ENCODE peak calls at places on chromosomes 11 and 22, in four cellular contexts. X is K562, H is GM12878, Y is H1. K is an unnamed sample.

GRCh38 chr11:119248750-119249670 is 42.9 kb downstream of the CBL start:
- DNase-seq in Y (no peak), X (no peak), H (no peak), K (no peak)

GRCh38 chr11:108501396-108501795 is 3.2 kb upstream of the POGLUT3 start:
- DNase-seq in X (no peak), H (no peak), Y (no peak), K (no peak)

GRCh38 chr22:41442240-41442792 is 4.3 kb downstream of the TOB2 start:
- DNase-seq in X (no peak), Y (no peak), H (no peak), K (no peak)

GRCh38 chr11:17012712-17013547 is 1.3 kb downstream of the PLEKHA7 start:
- DNase-seq in Y (no peak), X (no peak), H (no peak), K (peak)

GRCh38 chr11:102608699-102609098 is 16.4 kb downstream of the MMP20 start:
- DNase-seq in X (no peak), Y (no peak), H (no peak), K (no peak)

GRCh38 chr22:36457688-36458450 is 23.6 kb downstream of the TXN2 start:
- DNase-seq in X (no peak), Y (no peak), H (no peak), K (no peak)

GRCh38 chr11:45285931-45286632 is at the start of gene SYT13:
- DNase-seq in X (no peak), H (no peak), Y (peak), K (no peak)

GRCh38 chr11:61765550-61766253 is 13.3 kb downstream of the MYRF start:
- DNase-seq in X (no peak), Y (no peak), H (no peak), K (no peak)

GRCh38 chr11:67252831-67253239 is 13.4 kb upstream of the GRK2 start:
- DNase-seq in X (no peak), Y (no peak), H (no peak), K (no peak)

GRCh38 chr11:134372961-134373360 is 39.1 kb downstream of the B3GAT1 start:
- DNase-seq in X (no peak), Y (no peak), H (no peak), K (no peak)

GRCh38 chr11:113213549-113213948 is 100.8 kb upstream of the TTC12 start:
- DNase-seq in X (no peak), H (no peak), Y (no peak), K (no peak)

GRCh38 chr11:44279483-44279882 is 30.5 kb downstream of the ALX4 start:
- DNase-seq in X (no peak), H (no peak), Y (no peak), K (no peak)

GRCh38 chr11:118544010-118544646 is 13.1 kb downstream of the TMEM25 start:
- DNase-seq in X (no peak), Y (no peak), H (no peak), K (no peak)

GRCh38 chr11:59939482-59939881 is 1.2 kb downstream of the OOSP1 start:
- DNase-seq in Y (no peak), X (no peak), H (no peak), K (no peak)

GRCh38 chr11:72766152-72766902 is 14.1 kb upstream of the ARAP1 start:
- DNase-seq in Y (no peak), X (no peak), H (no peak), K (peak)

GRCh38 chr11:102196816-102197215 is 86.6 kb downstream of the YAP1 start:
- DNase-seq in H (no peak), X (no peak), Y (no peak), K (no peak)

GRCh38 chr11:119874660-119875238 is 145.7 kb upstream of the NECTIN1 start:
- DNase-seq in H (no peak), X (no peak), Y (no peak), K (no peak)

GRCh38 chr11:45924036-45924915 is 1.8 kb downstream of the LARGE2 start:
- DNase-seq in X (no peak), H (no peak), Y (no peak), K (no peak)

GRCh38 chr22:42026705-42027104 is 28.1 kb downstream of the WBP2NL start:
- DNase-seq in Y (no peak), H (no peak), X (no peak), K (no peak)

GRCh38 chr22:26885441-26886261 is 228.3 kb downstream of the MIAT start:
- DNase-seq in X (no peak), H (no peak), Y (no peak), K (no peak)

GRCh38 chr11:22510010-22510409 is 115.6 kb downstream of the FANCF start:
- DNase-seq in Y (no peak), H (no peak), X (no peak), K (no peak)

GRCh38 chr22:49877642-49878041 is 24.0 kb downstream of the ZBED4 start:
- DNase-seq in H (no peak), X (no peak), Y (no peak), K (no peak)

GRCh38 chr11:113884361-113884836 is 9.0 kb upstream of the USP28 start:
- DNase-seq in H (no peak), X (no peak), Y (no peak), K (peak)

GRCh38 chr22:18146389-18146753 is 3.6 kb upstream of the USP18 start:
- DNase-seq in X (no peak), Y (no peak), H (no peak), K (no peak)

GRCh38 chr11:40293655-40294342 is 1165.7 kb downstream of the LRRC4C start:
- DNase-seq in Y (peak), X (peak), H (peak), K (peak)

GRCh38 chr11:74546752-74547151 is 45.6 kb upstream of the POLD3 start:
- DNase-seq in Y (no peak), H (no peak), X (no peak), K (peak)

GRCh38 chr11:69010964-69011623 is 2.0 kb downstream of the MRGPRF start:
- DNase-seq in H (no peak), Y (peak), X (peak), K (no peak)

GRCh38 chr11:57913713-57914704 is 109.7 kb upstream of the OR9Q1 start:
- DNase-seq in Y (no peak), H (no peak), X (peak), K (no peak)

GRCh38 chr11:67270256-67271211 is 4.3 kb downstream of the GRK2 start:
- DNase-seq in Y (no peak), X (no peak), H (no peak), K (no peak)

GRCh38 chr11:73478737-73479347 is 102.6 kb downstream of the RELT start:
- DNase-seq in X (peak), Y (no peak), H (no peak), K (peak)

GRCh38 chr11:41836426-41836825 is 377.0 kb upstream of the LRRC4C start:
- DNase-seq in H (no peak), X (no peak), Y (no peak), K (no peak)

GRCh38 chr22:41217553-41218157 is 12.5 kb downstream of the L3MBTL2 start:
- DNase-seq in Y (no peak), X (no peak), H (no peak), K (no peak)

GRCh38 chr22:32649515-32650200 is 151.8 kb upstream of the TIMP3 start:
- DNase-seq in X (peak), Y (no peak), H (no peak), K (no peak)
- TF ChIP-seq HDAC2 in X (no peak), Y (no peak), H (no peak), K (no peak)

GRCh38 chr11:1157645-1158591 is at the start of gene MUC5AC:
- DNase-seq in X (no peak), Y (no peak), H (no peak), K (no peak)
- TF ChIP-seq YY1 in X (no peak), Y (no peak), H (no peak), K (no peak)

GRCh38 chr22:46958191-46958590 is 195.7 kb downstream of the TBC1D22A start:
- DNase-seq in H (no peak), X (no peak), Y (no peak), K (no peak)
- TF ChIP-seq HDAC2 in H (no peak), X (no peak), Y (no peak), K (no peak)

DNA sequence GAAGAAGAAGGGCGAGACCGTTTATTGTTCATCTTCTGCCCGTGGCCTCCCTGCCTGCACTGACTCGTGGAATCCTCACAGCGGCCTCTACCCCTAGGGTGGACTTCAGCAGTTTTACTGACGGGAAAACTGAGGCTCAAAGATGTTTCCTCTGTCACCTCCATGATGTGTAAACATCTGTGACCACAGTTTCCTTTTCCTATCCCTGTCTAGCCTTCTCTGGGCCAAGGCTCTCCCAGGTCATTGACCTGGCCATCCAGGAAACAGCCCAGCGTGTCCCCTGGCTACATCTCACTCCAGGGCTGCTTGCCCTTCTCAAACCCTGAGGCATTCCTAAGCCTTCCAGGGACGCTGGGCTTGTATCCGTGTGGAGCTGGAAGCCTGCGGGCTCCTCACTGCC is 49.0 kb upstream of the GCAT start:
- DNase-seq in X (no peak), Y (no peak), H (no peak), K (no peak)
- TF ChIP-seq YY1 in X (no peak), Y (no peak), H (no peak), K (no peak)

K was measured in HepG2.